ENCODE peak calls at places on chromosome 20, in ten cellular contexts. F, B, A, R, V, E, H, N, J and O are unnamed samples.

GRCh38 chr20:33518071-33518470 is 28.2 kb downstream of the CBFA2T2 start:
- DNase-seq in F (no peak), B (no peak), A (no peak), R (no peak), V (peak; percentile 69), E (no peak), H (no peak), N (no peak), J (no peak), O (no peak)

GRCh38 chr20:44769481-44769863 is 23.8 kb downstream of the KCNK15 start:
- DNase-seq in F (peak; percentile 35), B (no peak), A (no peak), R (no peak), V (no peak), E (no peak), H (no peak), N (no peak), J (no peak), O (no peak)

GRCh38 chr20:15740046-15740775 is 833.0 kb downstream of the KIF16B start:
- DNase-seq in F (no peak), B (no peak), A (no peak), R (no peak), V (no peak), E (no peak), H (no peak), N (no peak), J (no peak), O (no peak)

GRCh38 chr20:35771689-35772562 is at the start of gene PHF20:
- DNase-seq in F (peak; percentile 96), B (peak; percentile 97), A (peak; percentile 95), R (peak; percentile 97), V (peak; percentile 95), E (peak; percentile 99), H (peak; percentile 97), N (peak; percentile 94), J (peak; percentile 99), O (peak; percentile 98)

GRCh38 chr20:10478205-10478604 is 43.1 kb downstream of the SLX4IP start:
- DNase-seq in F (no peak), B (no peak), A (no peak), R (no peak), V (no peak), E (no peak), H (no peak), N (no peak), J (no peak), O (no peak)

GRCh38 chr20:12358006-12358654 is 440.4 kb downstream of the BTBD3 start:
- DNase-seq in F (no peak), B (peak; percentile 31), A (no peak), R (no peak), V (no peak), E (no peak), H (no peak), N (no peak), J (no peak), O (no peak)

GRCh38 chr20:35025116-35025515 is 67.5 kb downstream of the TRPC4AP start:
- DNase-seq in F (no peak), B (no peak), A (no peak), R (no peak), V (no peak), E (no peak), H (no peak), N (no peak), J (no peak), O (no peak)

GRCh38 chr20:10002871-10003270 is 31.9 kb upstream of the ANKEF1 start:
- DNase-seq in F (no peak), B (no peak), A (no peak), R (no peak), V (no peak), E (no peak), H (no peak), N (no peak), J (no peak), O (no peak)

GRCh38 chr20:8293791-8294190 is 161.7 kb downstream of the PLCB1 start:
- DNase-seq in F (no peak), B (no peak), A (no peak), R (no peak), V (no peak), E (no peak), H (no peak), N (no peak), J (no peak), O (no peak)

GRCh38 chr20:9617940-9618339 is 103.5 kb downstream of the LAMP5 start:
- DNase-seq in F (peak; percentile 37), B (peak; percentile 53), A (no peak), R (peak; percentile 41), V (peak; percentile 5), E (no peak), H (peak; percentile 31), N (peak; percentile 8), J (no peak), O (no peak)

GRCh38 chr20:13458860-13459451 is 179.8 kb downstream of the TASP1 start:
- DNase-seq in F (no peak), B (peak; percentile 54), A (no peak), R (peak; percentile 22), V (peak; percentile 17), E (no peak), H (peak; percentile 7), N (peak; percentile 5), J (no peak), O (peak; percentile 34)

GRCh38 chr20:38873050-38873581 is 53.1 kb upstream of the FAM83D start:
- DNase-seq in F (no peak), B (no peak), A (no peak), R (no peak), V (no peak), E (no peak), H (no peak), N (no peak), J (no peak), O (no peak)

GRCh38 chr20:13799040-13799439 is 14.2 kb downstream of the NDUFAF5 start:
- DNase-seq in F (no peak), B (no peak), A (no peak), R (no peak), V (no peak), E (no peak), H (no peak), N (no peak), J (no peak), O (no peak)

GRCh38 chr20:61764471-61765020 is 301.1 kb downstream of the TAF4 start:
- DNase-seq in F (no peak), B (no peak), A (no peak), R (no peak), V (no peak), E (no peak), H (no peak), N (no peak), J (no peak), O (no peak)

GRCh38 chr20:64035066-64035932 is 683 bp upstream of the C20orf204 start:
- DNase-seq in F (no peak), B (no peak), A (no peak), R (no peak), V (no peak), E (no peak), H (no peak), N (no peak), J (no peak), O (no peak)